ENCODE peak calls at places on chromosomes 2 and 18, in seven cellular contexts. X is naive thymus-derived CD4-positive, alpha-beta T cell; Q is stimulated activated CD8-positive, alpha-beta memory T cell treated with anti-CD3 and anti-CD28 coated beads, Interleukin-2, amount 100 ng/mL, for 1 hour; S is foreskin keratinocyte; P is GM18507; H is NB4; L is aorta. G is an unnamed sample.

GRCh38 chr2:211709394-211709793 is 829.2 kb downstream of the ERBB4 start:
- DNase-seq in X (no peak), Q (no peak), S (no peak), P (no peak), H (peak), L (no peak), G (no peak)

GRCh38 chr2:101253013-101253712 is 477 bp downstream of the CNOT11 start:
- DNase-seq in X (no peak), Q (peak), S (peak), P (peak), H (peak), L (peak), G (peak)

GRCh38 chr2:233414777-233415570 is 60.7 kb downstream of the DGKD start:
- DNase-seq in X (no peak), Q (no peak), S (no peak), P (no peak), H (no peak), L (peak), G (peak)

GRCh38 chr2:47032773-47033101 is 117.1 kb upstream of the MCFD2 start:
- DNase-seq in X (no peak), Q (no peak), S (no peak), P (no peak), H (no peak), L (no peak), G (no peak)

GRCh38 chr2:86017901-86018896 is 87.5 kb downstream of the POLR1A start:
- DNase-seq in X (no peak), Q (no peak), S (no peak), P (no peak), H (no peak), L (peak), G (peak)

GRCh38 chr18:61765097-61765496 is 127.7 kb downstream of the RNF152 start:
- DNase-seq in X (no peak), Q (no peak), S (peak), P (no peak), H (no peak), L (no peak), G (peak)

GRCh38 chr2:112646102-112646719 is 472 bp downstream of the SLC20A1 start:
- DNase-seq in X (no peak), Q (peak), S (no peak), P (no peak), H (no peak), L (peak), G (no peak)

GRCh38 chr2:28544915-28545589 is 49.2 kb downstream of the PLB1 start:
- DNase-seq in X (no peak), Q (no peak), S (no peak), P (no peak), H (peak), L (no peak), G (peak)

GRCh38 chr2:12314119-12314735 is 402.5 kb upstream of the TRIB2 start:
- DNase-seq in X (no peak), Q (no peak), S (no peak), P (no peak), H (no peak), L (no peak), G (no peak)